ENCODE peak calls at places on chromosomes 1 and 21, in six cellular contexts. L is neuronal stem cell, S is colonic mucosa, J is hypothalamus, A is occipital lobe, H is H54. U is an unnamed sample.

GRCh38 chr1:36913016-36913415 is 121.3 kb downstream of the GRIK3 start:
- DNase-seq in H (no peak), L (no peak), A (no peak), S (peak; percentile 11), J (no peak), U (no peak)

GRCh38 chr1:30964706-30965105 is 56.1 kb upstream of the SDC3 start:
- DNase-seq in J (no peak), S (no peak), H (no peak), L (no peak), A (no peak), U (no peak)

GRCh38 chr1:224859651-224860050 is 69.8 kb upstream of the DNAH14 start:
- DNase-seq in L (no peak), S (no peak), A (no peak), J (no peak), H (no peak), U (no peak)

GRCh38 chr1:25695991-25696330 is 79.4 kb downstream of the MAN1C1 start:
- DNase-seq in L (no peak), J (no peak), A (peak; percentile 61), S (no peak), H (peak; percentile 74), U (peak; percentile 92)

GRCh38 chr21:17679002-17679600 is 66.4 kb upstream of the BTG3 start:
- DNase-seq in J (no peak), L (peak; percentile 33), H (peak; percentile 32), A (no peak), S (no peak), U (no peak)

GRCh38 chr1:160432371-160432786 is 32.0 kb downstream of the VANGL2 start:
- DNase-seq in S (no peak), H (no peak), L (no peak), A (no peak), J (no peak), U (no peak)

GRCh38 chr1:165853528-165854075 is 26.2 kb downstream of the UCK2 start:
- DNase-seq in L (no peak), H (no peak), A (no peak), J (no peak), S (no peak), U (no peak)

GRCh38 chr1:41695118-41695517 is 210.6 kb upstream of the EDN2 start:
- DNase-seq in S (peak; percentile 28), H (no peak), J (peak; percentile 49), A (no peak), L (no peak), U (peak; percentile 60)

GRCh38 chr1:49339043-49339442 is 562.4 kb upstream of the BEND5 start:
- DNase-seq in L (no peak), S (no peak), H (no peak), J (no peak), A (no peak), U (no peak)

GRCh38 chr1:5227114-5227513 is 572.7 kb downstream of the AJAP1 start:
- DNase-seq in A (no peak), L (no peak), H (no peak), S (no peak), J (no peak), U (no peak)

GRCh38 chr1:143643148-143643885 is 328.5 kb downstream of the FAM72C start:
- DNase-seq in S (no peak), A (no peak), L (no peak), H (no peak), J (no peak), U (no peak)

GRCh38 chr1:166174108-166174507 is 7.3 kb upstream of the FAM78B start:
- DNase-seq in S (no peak), H (no peak), A (no peak), L (no peak), J (no peak), U (no peak)

GRCh38 chr1:41767534-41767933 is 151.2 kb downstream of the HIVEP3 start:
- DNase-seq in S (no peak), A (no peak), H (no peak), J (no peak), L (no peak), U (no peak)